ENCODE peak calls at places on chromosomes 6 and 20, in five cellular contexts. X is left ventricle myocardium inferior; H is CD8-positive, alpha-beta T cell; Q is astrocyte; S is stomach. G is an unnamed sample.
A peak's percentile ranks its signal among the peaks of the same experiment; 100 is the strongest.

GRCh38 chr6:45310118-45310788 is 17.9 kb upstream of the RUNX2 start:
- DNase-seq in X (no peak), H (peak; percentile 50), Q (no peak), S (no peak), G (no peak)

GRCh38 chr6:134512946-134513345 is 195.0 kb upstream of the SGK1 start:
- DNase-seq in X (peak; percentile 64), H (no peak), Q (peak; percentile 30), S (no peak), G (no peak)

GRCh38 chr20:52011093-52011492 is 180.5 kb downstream of the ZFP64 start:
- DNase-seq in X (no peak), H (no peak), Q (no peak), S (no peak), G (no peak)

GRCh38 chr6:49453221-49453620 is 9.8 kb downstream of the MMUT start:
- DNase-seq in X (no peak), H (no peak), Q (no peak), S (no peak), G (no peak)

GRCh38 chr6:15946701-15947390 is 182.0 kb upstream of the MYLIP start:
- DNase-seq in X (no peak), H (no peak), Q (no peak), S (no peak), G (no peak)

GRCh38 chr20:54207743-54208491 is at the start of gene PFDN4:
- DNase-seq in X (peak; percentile 83), H (peak; percentile 73), Q (peak; percentile 74), S (peak; percentile 84), G (peak; percentile 91)

GRCh38 chr20:3679749-3680700 is 1.8 kb downstream of the ADAM33 start:
- DNase-seq in X (peak; percentile 56), H (no peak), Q (peak; percentile 65), S (peak; percentile 30), G (no peak)

GRCh38 chr6:64580346-64580745 is 944.7 kb downstream of the PHF3 start:
- DNase-seq in X (no peak), H (no peak), Q (no peak), S (no peak), G (no peak)

GRCh38 chr20:45968801-45969711 is 2.9 kb downstream of the ZNF335 start:
- DNase-seq in X (no peak), H (no peak), Q (peak; percentile 62), S (no peak), G (no peak)

GRCh38 chr6:169800668-169801395 is 49.4 kb downstream of the ERMARD start:
- DNase-seq in X (no peak), H (no peak), Q (peak; percentile 61), S (peak; percentile 47), G (no peak)

GRCh38 chr20:41363601-41364000 is 3.0 kb downstream of the EMILIN3 start:
- DNase-seq in X (no peak), H (no peak), Q (no peak), S (no peak), G (no peak)

GRCh38 chr6:84752118-84752850 is 12.1 kb downstream of the TBX18 start:
- DNase-seq in X (no peak), H (no peak), Q (no peak), S (no peak), G (no peak)

GRCh38 chr6:133368664-133369063 is 127.5 kb downstream of the EYA4 start:
- DNase-seq in X (no peak), H (no peak), Q (no peak), S (no peak), G (no peak)

GRCh38 chr20:13915244-13915643 is 75.2 kb downstream of the SEL1L2 start:
- DNase-seq in X (no peak), H (no peak), Q (no peak), S (no peak), G (no peak)

GRCh38 chr6:20186981-20187380 is 25.3 kb downstream of the MBOAT1 start:
- DNase-seq in X (no peak), H (no peak), Q (peak; percentile 44), S (no peak), G (no peak)

GRCh38 chr6:1244941-1245340 is 67.0 kb upstream of the FOXQ1 start:
- DNase-seq in X (no peak), H (no peak), Q (no peak), S (no peak), G (no peak)

GRCh38 chr6:107793193-107793592 is 30.9 kb downstream of the SCML4 start:
- DNase-seq in X (no peak), H (no peak), Q (no peak), S (no peak), G (no peak)

GRCh38 chr6:88119769-88120168 is 46.4 kb downstream of the CNR1 start:
- DNase-seq in X (no peak), H (no peak), Q (no peak), S (no peak), G (no peak)

GRCh38 chr6:63319911-63320310 is at the start of gene LGSN:
- DNase-seq in X (no peak), H (no peak), Q (no peak), S (no peak), G (no peak)

GRCh38 chr6:144500886-144501285 is 215.8 kb downstream of the UTRN start:
- DNase-seq in X (no peak), H (no peak), Q (no peak), S (no peak), G (no peak)

GRCh38 chr6:501891-502601 is 110.5 kb downstream of the IRF4 start:
- DNase-seq in X (no peak), H (peak; percentile 41), Q (no peak), S (no peak), G (no peak)

GRCh38 chr6:107657755-107658461 is 166.2 kb downstream of the SCML4 start:
- DNase-seq in X (peak; percentile 29), H (peak; percentile 52), Q (peak; percentile 73), S (peak; percentile 39), G (peak; percentile 92)

GRCh38 chr6:95185874-95186273 is 391.5 kb upstream of the MANEA start:
- DNase-seq in X (no peak), H (no peak), Q (no peak), S (no peak), G (no peak)

GRCh38 chr20:31605902-31606677 is 1.0 kb downstream of the ID1 start:
- DNase-seq in X (no peak), H (peak; percentile 13), Q (no peak), S (peak; percentile 35), G (peak; percentile 65)

GRCh38 chr20:34042286-34042685 is 48.6 kb downstream of the RALY start:
- DNase-seq in X (peak; percentile 20), H (no peak), Q (no peak), S (no peak), G (no peak)

GRCh38 chr6:36633370-36633769 is 39.2 kb downstream of the SRSF3 start:
- DNase-seq in X (no peak), H (no peak), Q (no peak), S (no peak), G (no peak)
- H3K27ac ChIP-seq in X (peak overlapping the region; percentile 66), H (no peak overlapping the region), Q (no peak overlapping the region), S (no peak overlapping the region), G (no peak overlapping the region)

DNA sequence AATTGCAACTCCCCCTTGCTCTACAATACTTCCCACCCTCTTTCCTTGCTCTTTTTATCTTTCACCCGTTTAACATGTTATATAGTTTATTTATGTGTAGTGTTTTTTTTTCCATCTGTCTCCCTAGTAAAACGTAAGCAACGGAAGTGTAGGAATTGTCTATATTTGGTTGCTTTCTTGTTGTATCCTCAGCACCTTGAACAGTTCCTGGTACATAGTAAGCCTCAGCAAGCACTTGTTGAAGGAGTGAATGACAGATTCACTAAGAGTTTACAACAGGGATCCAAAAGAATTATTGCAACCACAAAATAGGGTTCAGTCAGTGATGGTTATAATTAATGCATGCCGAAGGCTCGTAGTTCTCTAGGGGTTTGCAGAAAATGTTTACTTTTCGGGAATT is 242.7 kb downstream of the SAMD5 start:
- DNase-seq in X (no peak), H (no peak), Q (no peak), S (no peak), G (no peak)
- H3K27ac ChIP-seq in X (no peak overlapping the region), H (no peak overlapping the region), Q (no peak overlapping the region), S (no peak overlapping the region), G (no peak overlapping the region)

GRCh38 chr6:30260036-30260504 is 46.9 kb upstream of the TRIM26 start:
- DNase-seq in X (no peak), H (peak; percentile 12), Q (no peak), S (no peak), G (no peak)
- H3K27ac ChIP-seq in X (peak overlapping the region; percentile 75), H (peak overlapping the region; percentile 53), Q (peak overlapping the region; percentile 66), S (peak overlapping the region; percentile 84), G (peak overlapping the region; percentile 73)

GRCh38 chr6:8029243-8029870 is 34.8 kb downstream of the BLOC1S5 start:
- DNase-seq in X (no peak), H (no peak), Q (peak; percentile 10), S (no peak), G (no peak)
- H3K27ac ChIP-seq in X (peak overlapping the region; percentile 68), H (no peak overlapping the region), Q (no peak overlapping the region), S (no peak overlapping the region), G (no peak overlapping the region)

GRCh38 chr6:157596886-157597285 is 215.9 kb downstream of the ZDHHC14 start:
- DNase-seq in X (no peak), H (no peak), Q (no peak), S (no peak), G (no peak)
- H3K27ac ChIP-seq in X (no peak overlapping the region), H (no peak overlapping the region), Q (no peak overlapping the region), S (peak overlapping the region; percentile 14), G (no peak overlapping the region)

G was measured in Peyer's patch.